ENCODE peak calls at places on chromosomes 11 and 22, in eight cellular contexts. One of them, this sample, is unnamed.

GRCh38 chr11:43852057-43852636 is 28.5 kb upstream of the ALKBH3 start:
- DNase-seq in cerebellar nuclear complex: no peak
- DNase-seq in OCI-LY7: peak
- DNase-seq in activated CD8-positive, alpha-beta memory T cell treated with anti-CD3 and anti-CD28 coated beads, Interleukin-2, amount 50 U/mL, for 48 hours: peak
- DNase-seq in pulmonary artery endothelial cell: peak
- DNase-seq in hepatic stellate cell: peak
- DNase-seq in GM06990: peak
- DNase-seq in psoas muscle: peak
- DNase-seq in this sample: no peak

GRCh38 chr11:32435947-32436750 is 810 bp upstream of the WT1 start:
- DNase-seq in cerebellar nuclear complex: no peak
- DNase-seq in OCI-LY7: no peak
- DNase-seq in activated CD8-positive, alpha-beta memory T cell treated with anti-CD3 and anti-CD28 coated beads, Interleukin-2, amount 50 U/mL, for 48 hours: peak
- DNase-seq in pulmonary artery endothelial cell: no peak
- DNase-seq in hepatic stellate cell: peak
- DNase-seq in GM06990: no peak
- DNase-seq in psoas muscle: no peak
- DNase-seq in this sample: no peak

GRCh38 chr22:20606041-20606783 is 98.8 kb downstream of the MED15 start:
- DNase-seq in cerebellar nuclear complex: no peak
- DNase-seq in OCI-LY7: peak
- DNase-seq in activated CD8-positive, alpha-beta memory T cell treated with anti-CD3 and anti-CD28 coated beads, Interleukin-2, amount 50 U/mL, for 48 hours: peak
- DNase-seq in pulmonary artery endothelial cell: peak
- DNase-seq in hepatic stellate cell: peak
- DNase-seq in GM06990: peak
- DNase-seq in psoas muscle: no peak
- DNase-seq in this sample: no peak

GRCh38 chr22:48089601-48090331 is 1327.3 kb downstream of the TBC1D22A start:
- DNase-seq in cerebellar nuclear complex: no peak
- DNase-seq in OCI-LY7: no peak
- DNase-seq in activated CD8-positive, alpha-beta memory T cell treated with anti-CD3 and anti-CD28 coated beads, Interleukin-2, amount 50 U/mL, for 48 hours: no peak
- DNase-seq in pulmonary artery endothelial cell: no peak
- DNase-seq in hepatic stellate cell: no peak
- DNase-seq in GM06990: no peak
- DNase-seq in psoas muscle: peak
- DNase-seq in this sample: no peak

GRCh38 chr11:31233425-31233824 is 136.1 kb downstream of the DCDC1 start:
- DNase-seq in cerebellar nuclear complex: no peak
- DNase-seq in OCI-LY7: no peak
- DNase-seq in activated CD8-positive, alpha-beta memory T cell treated with anti-CD3 and anti-CD28 coated beads, Interleukin-2, amount 50 U/mL, for 48 hours: no peak
- DNase-seq in pulmonary artery endothelial cell: no peak
- DNase-seq in hepatic stellate cell: no peak
- DNase-seq in GM06990: no peak
- DNase-seq in psoas muscle: no peak
- DNase-seq in this sample: no peak

GRCh38 chr11:104713366-104713765 is 184.9 kb downstream of the CASP12 start:
- DNase-seq in cerebellar nuclear complex: no peak
- DNase-seq in OCI-LY7: no peak
- DNase-seq in activated CD8-positive, alpha-beta memory T cell treated with anti-CD3 and anti-CD28 coated beads, Interleukin-2, amount 50 U/mL, for 48 hours: no peak
- DNase-seq in pulmonary artery endothelial cell: no peak
- DNase-seq in hepatic stellate cell: no peak
- DNase-seq in GM06990: no peak
- DNase-seq in psoas muscle: no peak
- DNase-seq in this sample: no peak

GRCh38 chr11:125082611-125083311 is 19.7 kb downstream of the SLC37A2 start:
- DNase-seq in cerebellar nuclear complex: no peak
- DNase-seq in OCI-LY7: no peak
- DNase-seq in activated CD8-positive, alpha-beta memory T cell treated with anti-CD3 and anti-CD28 coated beads, Interleukin-2, amount 50 U/mL, for 48 hours: no peak
- DNase-seq in pulmonary artery endothelial cell: peak
- DNase-seq in hepatic stellate cell: peak
- DNase-seq in GM06990: no peak
- DNase-seq in psoas muscle: no peak
- DNase-seq in this sample: peak

GRCh38 chr22:20258584-20259335 is 9.4 kb downstream of the RTN4R start:
- DNase-seq in cerebellar nuclear complex: no peak
- DNase-seq in OCI-LY7: peak
- DNase-seq in activated CD8-positive, alpha-beta memory T cell treated with anti-CD3 and anti-CD28 coated beads, Interleukin-2, amount 50 U/mL, for 48 hours: peak
- DNase-seq in pulmonary artery endothelial cell: no peak
- DNase-seq in hepatic stellate cell: no peak
- DNase-seq in GM06990: no peak
- DNase-seq in psoas muscle: no peak
- DNase-seq in this sample: no peak

GRCh38 chr11:111525456-111525855 is 10.9 kb downstream of the HOATZ start:
- DNase-seq in cerebellar nuclear complex: no peak
- DNase-seq in OCI-LY7: no peak
- DNase-seq in activated CD8-positive, alpha-beta memory T cell treated with anti-CD3 and anti-CD28 coated beads, Interleukin-2, amount 50 U/mL, for 48 hours: no peak
- DNase-seq in pulmonary artery endothelial cell: no peak
- DNase-seq in hepatic stellate cell: no peak
- DNase-seq in GM06990: no peak
- DNase-seq in psoas muscle: no peak
- DNase-seq in this sample: no peak

GRCh38 chr11:129323896-129324522 is 51.6 kb upstream of the BARX2 start:
- DNase-seq in cerebellar nuclear complex: no peak
- DNase-seq in OCI-LY7: no peak
- DNase-seq in activated CD8-positive, alpha-beta memory T cell treated with anti-CD3 and anti-CD28 coated beads, Interleukin-2, amount 50 U/mL, for 48 hours: no peak
- DNase-seq in pulmonary artery endothelial cell: no peak
- DNase-seq in hepatic stellate cell: peak
- DNase-seq in GM06990: no peak
- DNase-seq in psoas muscle: no peak
- DNase-seq in this sample: no peak

GRCh38 chr11:14413307-14414072 is 54.5 kb upstream of the RRAS2 start:
- DNase-seq in cerebellar nuclear complex: no peak
- DNase-seq in OCI-LY7: no peak
- DNase-seq in activated CD8-positive, alpha-beta memory T cell treated with anti-CD3 and anti-CD28 coated beads, Interleukin-2, amount 50 U/mL, for 48 hours: no peak
- DNase-seq in pulmonary artery endothelial cell: no peak
- DNase-seq in hepatic stellate cell: peak
- DNase-seq in GM06990: no peak
- DNase-seq in psoas muscle: peak
- DNase-seq in this sample: no peak